ENCODE peak calls at places on chromosomes 16 and 17, in four cellular contexts. A is HS-27A, G is cerebellar cortex, H is AG09319. E is an unnamed sample.

GRCh38 chr17:42135664-42136653 is 13.4 kb downstream of the HSPB9 start:
- DNase-seq in H (no peak), A (no peak), G (no peak), E (no peak)

GRCh38 chr16:84638195-84638806 is 10.0 kb upstream of the KLHL36 start:
- DNase-seq in G (no peak), A (no peak), H (no peak), E (no peak)

GRCh38 chr16:2897110-2897509 is 14.1 kb downstream of the FLYWCH2 start:
- DNase-seq in G (no peak), A (no peak), H (no peak), E (no peak)

GRCh38 chr17:78924481-78925151 is 571 bp downstream of the TIMP2 start:
- DNase-seq in G (no peak), A (no peak), H (no peak), E (no peak)

GRCh38 chr16:3950343-3951193 is 70.1 kb upstream of the CREBBP start:
- DNase-seq in H (peak; percentile 95), A (peak; percentile 78), G (peak; percentile 12), E (peak; percentile 93)

GRCh38 chr17:83170571-83171260 is 91.3 kb downstream of the METRNL start:
- DNase-seq in H (no peak), A (no peak), G (no peak), E (no peak)

GRCh38 chr17:79837888-79838540 is 1.2 kb downstream of the CBX4 start:
- DNase-seq in A (no peak), H (no peak), G (no peak), E (no peak)

GRCh38 chr16:56519459-56520250 is at the start of gene BBS2:
- DNase-seq in G (peak; percentile 83), A (peak; percentile 30), H (no peak), E (peak; percentile 51)

GRCh38 chr17:47618416-47618815 is 31.3 kb upstream of the KPNB1 start:
- DNase-seq in H (no peak), G (peak; percentile 21), A (no peak), E (no peak)

GRCh38 chr17:43732961-43733360 is 25.6 kb downstream of the SOST start:
- DNase-seq in A (peak; percentile 75), G (no peak), H (no peak), E (peak; percentile 55)

GRCh38 chr17:63138713-63139112 is 172.7 kb downstream of the TANC2 start:
- DNase-seq in G (no peak), A (no peak), H (no peak), E (no peak)

GRCh38 chr17:77718669-77718961 is 239.9 kb upstream of the TNRC6C start:
- DNase-seq in G (no peak), H (no peak), A (no peak), E (no peak)

GRCh38 chr17:49739662-49740271 is 24.2 kb downstream of the FAM117A start:
- DNase-seq in H (no peak), A (no peak), G (peak; percentile 47), E (no peak)

GRCh38 chr17:40632206-40632605 is 15.4 kb downstream of the SMARCE1 start:
- DNase-seq in G (no peak), H (no peak), A (no peak), E (no peak)

GRCh38 chr17:36938566-36939058 is 1.3 kb downstream of the LHX1 start:
- DNase-seq in G (peak; percentile 33), A (no peak), H (no peak), E (no peak)

GRCh38 chr16:704552-705380 is 835 bp downstream of the FBXL16 start:
- DNase-seq in H (no peak), G (peak; percentile 77), A (no peak), E (no peak)

GRCh38 chr17:54899721-54900456 is 763 bp upstream of the TOM1L1 start:
- DNase-seq in G (peak; percentile 20), H (no peak), A (no peak), E (no peak)

GRCh38 chr17:6797718-6798351 is 21.8 kb downstream of the FBXO39 start:
- DNase-seq in G (no peak), H (peak; percentile 29), A (no peak), E (no peak)

GRCh38 chr17:82228278-82228841 is 482 bp upstream of the SLC16A3 start:
- DNase-seq in A (no peak), H (no peak), G (no peak), E (no peak)

GRCh38 chr17:41971721-41972523 is 5.3 kb downstream of the CNP start:
- DNase-seq in A (no peak), H (no peak), G (no peak), E (no peak)

GRCh38 chr16:85291302-85292148 is 179.3 kb upstream of the CIBAR2 start:
- DNase-seq in A (no peak), H (no peak), G (no peak), E (no peak)

GRCh38 chr16:86012221-86012620 is 113.3 kb downstream of the IRF8 start:
- DNase-seq in G (no peak), A (no peak), H (no peak), E (no peak)

GRCh38 chr17:76735586-76736348 is 1.4 kb downstream of the SRSF2 start:
- DNase-seq in H (no peak), A (no peak), G (no peak), E (no peak)

GRCh38 chr17:11618861-11619566 is 20.7 kb downstream of the DNAH9 start:
- DNase-seq in A (no peak), H (no peak), G (no peak), E (no peak)

GRCh38 chr17:81519284-81520020 is 6.9 kb upstream of the ACTG1 start:
- DNase-seq in G (no peak), A (no peak), H (no peak), E (no peak)

GRCh38 chr17:48644159-48644558 is 18.0 kb upstream of the HOXB9 start:
- DNase-seq in H (no peak), A (no peak), G (no peak), E (no peak)

GRCh38 chr17:29567362-29568330 is 809 bp upstream of the ABHD15 start:
- DNase-seq in A (no peak), H (no peak), G (peak; percentile 37), E (no peak)

GRCh38 chr17:30248786-30249185 is 13.3 kb upstream of the SLC6A4 start:
- DNase-seq in H (no peak), G (no peak), A (no peak), E (no peak)

GRCh38 chr17:50890675-50891516 is 24.7 kb upstream of the TOB1 start:
- DNase-seq in H (no peak), G (no peak), A (no peak), E (no peak)

GRCh38 chr17:5254903-5255521 is 20.4 kb upstream of the SCIMP start:
- DNase-seq in G (no peak), A (no peak), H (no peak), E (no peak)

GRCh38 chr17:69012895-69013805 is 47.6 kb downstream of the ABCA9 start:
- DNase-seq in A (no peak), G (no peak), H (no peak), E (no peak)

GRCh38 chr16:23691483-23692189 is 12.9 kb downstream of the PLK1 start:
- DNase-seq in H (no peak), A (no peak), G (no peak), E (no peak)

GRCh38 chr17:12634789-12635414 is 30.8 kb upstream of the MYOCD start:
- DNase-seq in A (no peak), G (no peak), H (no peak), E (no peak)

GRCh38 chr17:79153367-79154130 is 78.9 kb downstream of the ENGASE start:
- DNase-seq in G (no peak), A (no peak), H (no peak), E (no peak)

GRCh38 chr17:72640415-72641165 is 451.9 kb downstream of the SLC39A11 start:
- DNase-seq in A (no peak), H (no peak), G (no peak), E (no peak)

GRCh38 chr17:66975614-66976378 is 11.3 kb downstream of the CACNG4 start:
- DNase-seq in A (no peak), H (no peak), G (peak; percentile 48), E (no peak)

GRCh38 chr17:80847506-80848230 is 144.0 kb upstream of the CHMP6 start:
- DNase-seq in H (no peak), A (no peak), G (no peak), E (no peak)

GRCh38 chr16:66486773-66487579 is 59.9 kb downstream of the BEAN1 start:
- DNase-seq in G (no peak), H (no peak), A (no peak), E (peak; percentile 45)

GRCh38 chr16:55297910-55298175 is 26.2 kb upstream of the IRX6 start:
- DNase-seq in H (no peak), A (peak; percentile 5), G (no peak), E (no peak)